ENCODE peak calls at places on chromosomes 5 and 9, in six cellular contexts. U is A549, Y is NB4, B is uterus, G is thyroid gland, Q is heart left ventricle. M is an unnamed sample.

GRCh38 chr5:99033014-99033931 is 104.5 kb upstream of the CHD1 start:
- DNase-seq in Q (no peak), G (no peak), B (no peak), Y (no peak), U (no peak), M (peak; percentile 7)

GRCh38 chr5:158378931-158379330 is 520.0 kb upstream of the CLINT1 start:
- DNase-seq in G (no peak), Q (no peak), Y (no peak), B (no peak), U (no peak), M (no peak)

GRCh38 chr9:36191290-36191645 is 547 bp downstream of the CLTA start:
- DNase-seq in Y (peak; percentile 42), G (peak; percentile 45), U (no peak), B (no peak), Q (peak; percentile 31), M (no peak)

GRCh38 chr5:149824851-149825250 is 94.7 kb downstream of the PPARGC1B start:
- DNase-seq in B (peak; percentile 73), G (no peak), U (no peak), Y (no peak), Q (peak; percentile 65), M (no peak)

GRCh38 chr5:170363671-170364070 is 25.5 kb downstream of the KCNMB1 start:
- DNase-seq in Q (no peak), B (no peak), Y (peak; percentile 92), U (no peak), G (no peak), M (no peak)

GRCh38 chr9:3181049-3181953 is 337.4 kb upstream of the PUM3 start:
- DNase-seq in B (no peak), U (peak; percentile 8), Y (peak; percentile 61), G (peak; percentile 50), Q (no peak), M (no peak)

GRCh38 chr5:149559712-149560111 is 8.5 kb upstream of the CSNK1A1 start:
- DNase-seq in Q (no peak), B (no peak), Y (peak; percentile 51), U (no peak), G (no peak), M (peak; percentile 22)

GRCh38 chr5:1643651-1644392 is 120.1 kb upstream of the LPCAT1 start:
- DNase-seq in U (peak; percentile 31), G (no peak), B (no peak), Y (no peak), Q (no peak), M (no peak)

GRCh38 chr5:168947212-168947868 is 353.6 kb downstream of the SLIT3 start:
- DNase-seq in Y (peak; percentile 61), U (peak; percentile 60), G (peak; percentile 27), B (peak; percentile 23), Q (peak; percentile 35), M (peak; percentile 13)

GRCh38 chr5:174356536-174356935 is 311.0 kb downstream of the NSG2 start:
- DNase-seq in U (no peak), B (no peak), Y (no peak), Q (no peak), G (no peak), M (no peak)

GRCh38 chr5:23318960-23319359 is 188.4 kb upstream of the PRDM9 start:
- DNase-seq in Y (no peak), Q (no peak), U (no peak), G (no peak), B (no peak), M (no peak)

GRCh38 chr5:52693279-52693678 is 94.4 kb upstream of the ITGA1 start:
- DNase-seq in Q (peak; percentile 46), B (no peak), Y (peak; percentile 9), U (no peak), G (peak; percentile 4), M (peak; percentile 45)

GRCh38 chr9:107280543-107280942 is 2.5 kb upstream of the RAD23B start:
- DNase-seq in Y (no peak), B (no peak), U (no peak), G (no peak), Q (no peak), M (peak; percentile 52)

GRCh38 chr9:76629205-76629990 is 134.8 kb upstream of the PCA3 start:
- DNase-seq in Y (peak; percentile 95), Q (no peak), B (no peak), U (no peak), G (no peak), M (no peak)

GRCh38 chr9:13863112-13863511 is 450.8 kb downstream of the NFIB start:
- DNase-seq in B (peak; percentile 58), Q (peak; percentile 72), Y (no peak), U (no peak), G (peak; percentile 12), M (peak; percentile 7)

GRCh38 chr5:6775595-6775994 is 62.4 kb downstream of the TENT4A start:
- DNase-seq in Q (no peak), G (no peak), U (no peak), Y (no peak), B (no peak), M (no peak)

GRCh38 chr9:86511614-86512360 is 157.6 kb upstream of the TUT7 start:
- DNase-seq in G (no peak), Y (no peak), Q (no peak), B (no peak), U (no peak), M (no peak)

GRCh38 chr5:61381968-61382367 is 49.9 kb downstream of the ZSWIM6 start:
- DNase-seq in Q (no peak), G (no peak), Y (no peak), U (no peak), B (no peak), M (no peak)

GRCh38 chr5:143262393-143263174 is 140.9 kb downstream of the NR3C1 start:
- DNase-seq in B (no peak), U (no peak), Y (peak; percentile 16), Q (no peak), G (no peak), M (peak; percentile 99)

GRCh38 chr5:126351138-126351537 is 72.1 kb upstream of the GRAMD2B start:
- DNase-seq in Y (no peak), G (no peak), Q (no peak), B (no peak), U (no peak), M (peak; percentile 84)

GRCh38 chr9:112705773-112706427 is 12.0 kb downstream of the INIP start:
- DNase-seq in Y (peak; percentile 23), B (no peak), G (peak; percentile 29), Q (no peak), U (no peak), M (peak; percentile 36)

GRCh38 chr9:112712678-112713077 is 5.2 kb downstream of the INIP start:
- DNase-seq in U (no peak), Y (no peak), Q (no peak), B (no peak), G (no peak), M (no peak)

GRCh38 chr9:112711050-112711689 is 6.7 kb downstream of the INIP start:
- DNase-seq in Q (no peak), B (no peak), U (no peak), Y (peak; percentile 16), G (no peak), M (peak; percentile 64)
- TF ChIP-seq CTCF in Q (no peak), B (peak; percentile 12), U (peak; percentile 55), Y (peak; percentile 32), G (peak; percentile 14), M (peak; percentile 77)

DNA sequence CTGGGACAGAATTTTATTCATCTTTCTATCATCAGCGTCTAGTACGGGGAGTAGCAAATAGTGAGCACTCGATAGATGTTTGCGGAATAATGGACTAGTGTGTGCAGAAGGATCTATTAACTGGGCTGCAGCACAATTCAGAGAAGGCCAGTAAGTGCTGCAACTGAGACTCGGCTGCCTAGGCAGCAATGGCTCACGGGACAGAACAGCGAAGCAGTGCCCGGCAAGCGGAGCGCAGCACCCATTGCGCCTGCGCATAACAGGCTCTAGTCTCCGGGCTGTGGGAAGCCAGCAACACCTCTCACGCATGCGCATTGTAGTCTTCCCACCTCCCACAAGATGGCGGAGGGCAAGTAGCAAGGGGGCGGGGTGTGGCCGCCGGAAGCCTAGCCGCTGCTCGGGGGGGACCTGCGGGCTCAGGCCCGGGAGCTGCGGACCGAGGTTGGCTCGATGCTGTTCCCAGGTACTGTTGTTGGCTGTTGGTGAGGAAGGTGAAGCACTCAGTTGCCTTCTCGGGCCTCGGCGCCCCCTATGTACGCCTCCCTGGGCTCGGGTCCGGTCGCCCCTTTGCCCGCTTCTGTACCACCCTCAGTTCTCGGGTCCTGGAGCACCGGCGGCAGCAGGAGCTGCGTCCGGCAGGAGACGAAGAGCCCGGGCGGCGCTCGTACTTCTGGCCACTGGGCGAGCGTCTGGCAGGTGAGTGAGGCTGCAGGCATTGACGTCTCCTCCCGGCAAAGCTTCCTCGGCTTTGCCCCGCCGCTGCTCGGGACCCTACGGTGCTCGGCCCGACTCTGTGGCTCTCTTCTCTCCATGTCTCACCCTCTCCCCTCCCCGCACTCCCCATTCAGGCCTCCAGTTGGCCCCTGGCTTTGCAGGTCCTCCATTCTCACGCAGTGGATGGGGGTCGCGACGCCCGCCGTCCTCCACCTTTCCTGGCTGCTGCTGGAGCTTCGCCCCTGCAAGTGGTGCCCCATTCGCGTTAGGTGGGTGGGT is 30.2 kb upstream of the APC start:
- DNase-seq in Y (peak; percentile 96), Q (peak; percentile 99), G (peak; percentile 98), U (peak; percentile 99), B (peak; percentile 97), M (peak; percentile 98)
- TF ChIP-seq POLR2A in Y (peak; percentile 83), Q (peak; percentile 82), G (peak; percentile 93), U (peak; percentile 88), B (peak; percentile 52), M (peak; percentile 67)

GRCh38 chr9:126371007-126371870 is 44.6 kb downstream of the MVB12B start:
- DNase-seq in Y (no peak), U (no peak), Q (no peak), G (no peak), B (no peak), M (no peak)
- TF ChIP-seq CTCF in Y (no peak), U (no peak), Q (no peak), G (no peak), B (no peak), M (no peak)

GRCh38 chr9:130714586-130715110 is 21.1 kb downstream of the EXOSC2 start:
- DNase-seq in Q (no peak), U (no peak), G (no peak), B (no peak), Y (no peak), M (peak; percentile 41)

GRCh38 chr9:130711469-130711868 is 17.9 kb downstream of the EXOSC2 start:
- DNase-seq in B (no peak), G (no peak), U (no peak), Y (no peak), Q (no peak), M (no peak)

GRCh38 chr9:130710822-130711352 is 17.3 kb downstream of the EXOSC2 start:
- DNase-seq in Y (no peak), U (no peak), Q (no peak), B (no peak), G (no peak), M (no peak)

GRCh38 chr9:130713286-130713975 is 19.9 kb downstream of the EXOSC2 start:
- DNase-seq in G (peak; percentile 42), U (no peak), Y (peak; percentile 42), Q (peak; percentile 58), B (no peak), M (peak; percentile 34)

DNA sequence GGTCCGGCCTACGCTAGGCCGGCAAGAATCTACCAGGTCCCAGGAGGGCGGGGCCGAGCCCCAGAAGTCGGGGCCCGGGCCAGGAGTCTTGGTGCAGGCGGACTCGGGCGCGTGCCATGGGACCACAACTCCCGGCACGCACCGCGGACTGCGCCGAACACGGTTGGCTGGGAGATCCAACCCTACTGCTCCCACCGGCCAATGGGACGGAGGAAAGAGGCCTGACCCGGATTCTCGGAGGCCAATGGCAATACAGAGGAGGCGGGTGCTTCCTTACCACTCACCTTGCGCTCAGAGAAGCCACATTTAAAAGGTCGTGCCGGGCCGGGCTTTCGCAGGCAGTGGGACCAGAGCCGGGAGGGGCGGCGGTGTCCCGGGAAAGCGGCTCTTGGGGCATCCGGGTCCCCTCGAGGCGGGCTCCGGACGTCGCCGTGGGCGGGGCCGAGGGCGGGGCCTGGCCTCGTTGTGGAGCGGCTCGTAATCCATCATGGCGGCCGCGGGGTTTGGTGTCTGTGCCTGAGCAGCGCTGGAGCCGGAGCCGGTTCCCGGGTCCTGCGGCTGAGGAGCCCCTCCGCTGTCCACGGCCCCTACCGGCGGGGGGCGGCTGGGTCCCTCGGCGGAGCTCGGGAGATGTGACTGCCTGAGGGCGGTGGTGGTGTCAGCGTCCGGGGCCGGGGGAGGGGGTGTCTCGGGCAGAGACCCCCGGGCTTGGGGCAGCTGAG is 19.1 kb downstream of the EXOSC2 start:
- DNase-seq in Y (peak; percentile 99), B (peak; percentile 99), G (peak; percentile 100), U (peak; percentile 99), Q (peak; percentile 99), M (peak; percentile 98)
- TF ChIP-seq POLR2A in Y (peak; percentile 37), B (peak; percentile 74), G (peak; percentile 91), U (peak; percentile 61), Q (peak; percentile 80), M (peak; percentile 98)

M was measured in IMR-90.